ENCODE peak calls at places on chromosomes 12 and 14, in four cellular contexts. Z is H1, S is K562, J is HepG2. W is an unnamed sample.

GRCh38 chr14:105108516-105108864 is 43.3 kb upstream of the GPR132 start:
- DNase-seq in Z (no peak), S (no peak), J (no peak), W (no peak)

GRCh38 chr14:55891692-55892091 is 226.5 kb upstream of the PELI2 start:
- DNase-seq in Z (peak), S (no peak), J (no peak), W (no peak)

GRCh38 chr12:94561943-94562411 is 88.4 kb downstream of the TMCC3 start:
- DNase-seq in Z (no peak), S (no peak), J (no peak), W (no peak)

GRCh38 chr12:10968765-10969456 is 17.8 kb downstream of the TAS2R50 start:
- DNase-seq in Z (no peak), S (no peak), J (no peak), W (no peak)

GRCh38 chr14:101540481-101540880 is 20.8 kb upstream of the DIO3 start:
- DNase-seq in Z (no peak), S (no peak), J (no peak), W (no peak)

GRCh38 chr12:41264281-41264680 is 76.2 kb downstream of the PDZRN4 start:
- DNase-seq in Z (no peak), S (no peak), J (peak), W (no peak)

GRCh38 chr14:29548948-29549370 is 378.7 kb downstream of the PRKD1 start:
- DNase-seq in Z (no peak), S (peak), J (peak), W (peak)

GRCh38 chr14:31962920-31963319 is 114.2 kb upstream of the ARHGAP5 start:
- DNase-seq in Z (no peak), S (no peak), J (no peak), W (no peak)

GRCh38 chr12:89525002-89525823 is 617 bp upstream of the GALNT4 start:
- DNase-seq in Z (no peak), S (peak), J (peak), W (peak)

GRCh38 chr12:112711026-112711425 is 80.5 kb upstream of the RPH3A start:
- DNase-seq in Z (no peak), S (no peak), J (no peak), W (no peak)

GRCh38 chr14:100732766-100733100 is 6.0 kb downstream of the DLK1 start:
- DNase-seq in Z (no peak), S (no peak), J (no peak), W (no peak)

GRCh38 chr12:114626-115211 is 48.2 kb downstream of the IQSEC3 start:
- DNase-seq in Z (no peak), S (no peak), J (no peak), W (no peak)

GRCh38 chr14:94770251-94770749 is 387 bp upstream of the GSC start:
- DNase-seq in Z (no peak), S (no peak), J (no peak), W (no peak)

GRCh38 chr12:79451988-79452387 is 238.8 kb downstream of the PAWR start:
- DNase-seq in Z (no peak), S (no peak), J (peak), W (no peak)

GRCh38 chr12:117789195-117789912 is 179.4 kb downstream of the KSR2 start:
- DNase-seq in Z (no peak), S (no peak), J (no peak), W (no peak)

GRCh38 chr14:99127651-99128167 is 144.3 kb downstream of the BCL11B start:
- DNase-seq in Z (no peak), S (no peak), J (no peak), W (no peak)

GRCh38 chr12:46342562-46343033 is 30.0 kb downstream of the SLC38A2 start:
- DNase-seq in Z (no peak), S (no peak), J (peak), W (no peak)

GRCh38 chr14:89372156-89372555 is 44.9 kb downstream of the FOXN3 start:
- DNase-seq in Z (no peak), S (no peak), J (no peak), W (no peak)

GRCh38 chr14:80269338-80269935 is 58.1 kb upstream of the DIO2 start:
- DNase-seq in Z (no peak), S (no peak), J (no peak), W (no peak)

GRCh38 chr14:26128931-26129674 is 468.7 kb downstream of the NOVA1 start:
- DNase-seq in Z (no peak), S (no peak), J (no peak), W (no peak)

GRCh38 chr14:99726538-99727095 is 42.5 kb downstream of the CYP46A1 start:
- DNase-seq in Z (no peak), S (no peak), J (no peak), W (no peak)

GRCh38 chr12:132040906-132041606 is 91.3 kb downstream of the EP400 start:
- DNase-seq in Z (no peak), S (no peak), J (no peak), W (no peak)

GRCh38 chr14:100076133-100076532 is 10.9 kb downstream of the EVL start:
- DNase-seq in Z (peak), S (peak), J (peak), W (no peak)

GRCh38 chr12:26633591-26634210 is 199.3 kb downstream of the ITPR2 start:
- DNase-seq in Z (no peak), S (no peak), J (peak), W (no peak)

GRCh38 chr14:94889520-94890312 is 119.8 kb upstream of the GSC start:
- DNase-seq in Z (no peak), S (no peak), J (no peak), W (no peak)

GRCh38 chr12:110923692-110924334 is 3.4 kb upstream of the MYL2 start:
- DNase-seq in Z (no peak), S (no peak), J (no peak), W (no peak)

GRCh38 chr12:6724409-6724797 is 557 bp downstream of the COPS7A start:
- DNase-seq in Z (no peak), S (no peak), J (peak), W (no peak)

GRCh38 chr12:51820721-51821422 is 27.6 kb downstream of the FIGNL2 start:
- DNase-seq in Z (no peak), S (no peak), J (no peak), W (peak)

GRCh38 chr14:105978618-105979295 is 452.4 kb downstream of the TMEM121 start:
- DNase-seq in Z (no peak), S (no peak), J (no peak), W (no peak)

GRCh38 chr12:130992448-130992847 is 38.7 kb downstream of the ADGRD1 start:
- DNase-seq in Z (no peak), S (no peak), J (no peak), W (no peak)

GRCh38 chr12:124772467-124773170 is 91.0 kb downstream of the SCARB1 start:
- DNase-seq in Z (no peak), S (no peak), J (no peak), W (no peak)

GRCh38 chr12:124776126-124776513 is 87.5 kb downstream of the SCARB1 start:
- DNase-seq in Z (no peak), S (no peak), J (no peak), W (no peak)

GRCh38 chr12:124771462-124772361 is 92.0 kb downstream of the SCARB1 start:
- DNase-seq in Z (no peak), S (peak), J (peak), W (peak)

GRCh38 chr12:124774462-124775167 is 89.0 kb downstream of the SCARB1 start:
- DNase-seq in Z (no peak), S (no peak), J (no peak), W (peak)

DNA sequence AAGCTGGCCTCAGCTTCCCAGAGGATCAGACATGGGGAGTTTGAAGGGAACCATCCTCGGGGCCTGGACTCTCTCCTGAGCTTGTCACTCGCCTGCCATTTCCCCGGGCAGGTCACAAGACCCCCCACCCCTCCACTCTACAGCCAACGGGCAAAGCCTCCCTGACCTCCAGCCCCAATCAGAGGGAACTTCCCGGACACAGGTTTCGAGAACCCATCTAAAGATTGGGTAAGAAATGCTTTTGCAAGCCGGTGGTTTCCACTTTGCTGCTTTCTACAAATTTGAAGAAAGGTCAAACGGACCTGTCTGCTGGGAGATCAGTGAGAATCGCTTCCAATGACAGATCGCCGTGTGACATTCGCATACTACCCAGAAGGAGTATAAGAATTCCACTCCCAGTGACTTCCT is 89.6 kb downstream of the SCARB1 start:
- DNase-seq in Z (no peak), S (no peak), J (no peak), W (peak)
- TF ChIP-seq POLR2A in Z (no peak), S (no peak), J (no peak), W (peak)

GRCh38 chr14:73804636-73805035 is 47.0 kb upstream of the PTGR2 start:
- DNase-seq in Z (no peak), S (no peak), J (no peak), W (no peak)

GRCh38 chr14:73797540-73797925 is 54.1 kb upstream of the PTGR2 start:
- DNase-seq in Z (no peak), S (no peak), J (no peak), W (no peak)

GRCh38 chr14:73802431-73803188 is 49.0 kb upstream of the PTGR2 start:
- DNase-seq in Z (no peak), S (no peak), J (no peak), W (no peak)

GRCh38 chr14:73796881-73797539 is 54.6 kb upstream of the PTGR2 start:
- DNase-seq in Z (no peak), S (no peak), J (no peak), W (no peak)

GRCh38 chr14:73800970-73801515 is 50.6 kb upstream of the PTGR2 start:
- DNase-seq in Z (no peak), S (no peak), J (no peak), W (no peak)
- TF ChIP-seq TAF1 in Z (no peak), S (no peak), J (no peak), W (no peak)

DNA sequence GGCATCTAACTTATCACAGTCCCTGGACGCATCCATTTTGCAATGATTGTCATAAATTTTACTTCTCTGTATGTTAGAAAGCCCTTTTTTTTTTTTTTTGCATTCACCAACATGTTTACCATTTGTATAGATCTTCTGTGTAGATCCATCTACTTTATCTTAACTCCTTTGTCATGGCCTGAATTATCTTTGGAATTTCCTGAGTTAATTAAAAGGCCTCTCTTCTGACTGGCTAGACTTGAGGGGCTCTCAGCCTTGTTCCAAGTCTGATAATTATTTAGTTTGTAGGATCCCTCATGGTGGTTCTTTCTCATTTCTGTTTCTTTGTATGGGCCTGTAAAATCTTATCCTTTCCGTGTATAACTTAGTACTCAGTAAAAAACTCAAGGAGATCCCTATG is 387.0 kb downstream of the C12orf50 start:
- DNase-seq in Z (no peak), S (no peak), J (no peak), W (no peak)
- TF ChIP-seq POLR2AphosphoS5 in Z (no peak), S (no peak), J (no peak), W (no peak)

GRCh38 chr14:22918809-22919600 is at the start of gene RBM23:
- DNase-seq in Z (peak), S (peak), J (peak), W (peak)
- TF ChIP-seq POLR2A in Z (peak), S (peak), J (no peak), W (peak)

GRCh38 chr14:58491593-58491992 is 64.1 kb downstream of the KIAA0586 start:
- DNase-seq in Z (no peak), S (no peak), J (no peak), W (no peak)
- TF ChIP-seq TAF1 in Z (no peak), S (no peak), J (no peak), W (no peak)

GRCh38 chr12:47742253-47742825 is 16.3 kb downstream of the RAPGEF3 start:
- DNase-seq in Z (no peak), S (peak), J (peak), W (no peak)
- TF ChIP-seq POLR2AphosphoS5 in Z (no peak), S (no peak), J (no peak), W (no peak)